ENCODE peak calls at places on chromosomes 5 and 9, in ten cellular contexts. X is A549; M is neuronal stem cell; R is CD4-positive, alpha-beta memory T cell; O is astrocyte; S is heart left ventricle; H is dorsolateral prefrontal cortex; G is Peyer's patch; K is PC-3; Q is naive thymus-derived CD4-positive, alpha-beta T cell. L is an unnamed sample.

GRCh38 chr9:117624106-117624505 is 80.1 kb upstream of the TLR4 start:
- DNase-seq in G (no peak), Q (no peak), X (no peak), S (no peak), M (no peak), R (no peak), K (no peak), H (no peak), O (no peak), L (no peak)

GRCh38 chr5:81768960-81769452 is 18.1 kb upstream of the SSBP2 start:
- DNase-seq in X (peak), M (no peak), O (peak), H (no peak), S (no peak), R (no peak), Q (no peak), K (peak), G (no peak), L (peak)

GRCh38 chr5:17248999-17249634 is 31.7 kb downstream of the BASP1 start:
- DNase-seq in M (no peak), G (no peak), X (peak), R (no peak), S (no peak), Q (no peak), H (no peak), K (peak), O (peak), L (peak)

GRCh38 chr5:14775857-14776256 is 95.7 kb downstream of the ANKH start:
- DNase-seq in O (peak), G (peak), M (no peak), Q (no peak), K (peak), R (no peak), H (no peak), X (peak), S (peak), L (no peak)

GRCh38 chr5:181099453-181100086 is 31.4 kb downstream of the OR2V1 start:
- DNase-seq in X (peak), H (no peak), O (no peak), K (no peak), S (no peak), Q (no peak), M (no peak), G (no peak), R (no peak), L (no peak)

GRCh38 chr5:91864902-91865420 is 481.8 kb upstream of the ARRDC3 start:
- DNase-seq in R (no peak), M (no peak), H (no peak), K (peak), O (no peak), S (no peak), Q (no peak), X (peak), G (no peak), L (no peak)

GRCh38 chr5:112630246-112631009 is 107.3 kb upstream of the APC start:
- DNase-seq in R (no peak), X (peak), Q (no peak), M (no peak), O (no peak), S (no peak), H (no peak), G (no peak), K (peak), L (no peak)

GRCh38 chr5:137737349-137738256 is 1.7 kb upstream of the KLHL3 start:
- DNase-seq in S (peak), R (peak), H (no peak), Q (peak), G (no peak), X (no peak), M (no peak), K (peak), O (peak), L (peak)

GRCh38 chr5:168085321-168086040 is 206.0 kb upstream of the WWC1 start:
- DNase-seq in S (no peak), Q (no peak), R (no peak), H (no peak), K (no peak), M (no peak), X (no peak), G (no peak), O (no peak), L (no peak)

GRCh38 chr9:4508246-4508906 is 18.1 kb downstream of the SLC1A1 start:
- DNase-seq in X (no peak), M (no peak), K (peak), S (no peak), O (peak), Q (no peak), R (no peak), G (peak), H (no peak), L (no peak)

GRCh38 chr9:91074866-91075265 is 273.2 kb downstream of the SYK start:
- DNase-seq in G (no peak), X (no peak), R (no peak), H (no peak), S (no peak), M (no peak), Q (no peak), K (no peak), O (no peak), L (no peak)

GRCh38 chr9:91073811-91074771 is 272.5 kb downstream of the SYK start:
- DNase-seq in X (no peak), H (no peak), R (no peak), K (no peak), O (no peak), G (no peak), S (no peak), Q (no peak), M (no peak), L (no peak)

GRCh38 chr9:91075279-91075678 is 273.7 kb downstream of the SYK start:
- DNase-seq in R (no peak), O (no peak), S (no peak), Q (no peak), H (no peak), M (no peak), X (no peak), K (no peak), G (no peak), L (no peak)

GRCh38 chr9:91073049-91073810 is 271.6 kb downstream of the SYK start:
- DNase-seq in O (no peak), Q (no peak), G (peak), K (no peak), X (no peak), M (no peak), S (no peak), H (no peak), R (no peak), L (no peak)

GRCh38 chr9:91071185-91071990 is 269.8 kb downstream of the SYK start:
- DNase-seq in M (no peak), X (peak), O (peak), G (no peak), S (no peak), R (no peak), H (no peak), Q (no peak), K (peak), L (peak)
- H3K27ac ChIP-seq in M (no peak), X (peak), O (peak), G (no peak), S (no peak), R (no peak), H (no peak), Q (no peak), K (peak), L (no peak)

DNA sequence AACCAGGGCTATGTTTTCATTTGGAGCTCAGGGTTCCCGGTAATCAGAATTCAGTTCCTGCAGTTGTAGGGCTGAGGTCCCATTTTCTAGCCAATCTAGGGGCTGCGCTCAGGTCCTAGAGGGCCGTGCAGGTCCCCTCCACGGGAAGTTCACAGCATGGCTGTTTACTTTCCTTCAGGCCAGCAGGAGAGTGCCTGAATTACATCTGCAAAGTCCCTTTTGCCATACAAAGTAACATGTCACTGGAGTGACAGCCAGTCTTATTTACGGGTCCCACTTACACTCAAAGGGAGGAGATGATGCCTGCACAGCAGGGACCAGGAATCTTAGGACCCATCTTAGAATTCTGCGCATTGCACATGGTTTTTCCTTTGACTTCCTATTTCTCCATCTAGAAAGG is 29.9 kb upstream of the TGFBI start:
- DNase-seq in H (no peak), O (no peak), K (no peak), G (no peak), Q (no peak), M (no peak), X (no peak), S (no peak), R (no peak), L (no peak)
- H3K27ac ChIP-seq in H (no peak), O (peak), K (no peak), G (no peak), Q (no peak), M (no peak), X (peak), S (no peak), R (no peak), L (no peak)

GRCh38 chr9:96323169-96323568 is 21.2 kb upstream of the HSD17B3 start:
- DNase-seq in H (no peak), M (no peak), X (no peak), K (no peak), O (no peak), S (no peak), R (no peak), G (no peak), Q (no peak), L (no peak)

GRCh38 chr9:96321515-96321914 is 19.5 kb upstream of the HSD17B3 start:
- DNase-seq in H (no peak), G (no peak), O (no peak), K (no peak), R (no peak), Q (no peak), S (no peak), X (no peak), M (no peak), L (no peak)

GRCh38 chr9:96317335-96317980 is 15.5 kb upstream of the HSD17B3 start:
- DNase-seq in O (peak), H (peak), R (peak), X (peak), Q (peak), M (peak), K (peak), G (peak), S (no peak), L (peak)

GRCh38 chr9:96320749-96321280 is 18.8 kb upstream of the HSD17B3 start:
- DNase-seq in X (no peak), H (no peak), R (no peak), K (no peak), Q (no peak), S (no peak), G (no peak), O (no peak), M (no peak), L (no peak)

DNA sequence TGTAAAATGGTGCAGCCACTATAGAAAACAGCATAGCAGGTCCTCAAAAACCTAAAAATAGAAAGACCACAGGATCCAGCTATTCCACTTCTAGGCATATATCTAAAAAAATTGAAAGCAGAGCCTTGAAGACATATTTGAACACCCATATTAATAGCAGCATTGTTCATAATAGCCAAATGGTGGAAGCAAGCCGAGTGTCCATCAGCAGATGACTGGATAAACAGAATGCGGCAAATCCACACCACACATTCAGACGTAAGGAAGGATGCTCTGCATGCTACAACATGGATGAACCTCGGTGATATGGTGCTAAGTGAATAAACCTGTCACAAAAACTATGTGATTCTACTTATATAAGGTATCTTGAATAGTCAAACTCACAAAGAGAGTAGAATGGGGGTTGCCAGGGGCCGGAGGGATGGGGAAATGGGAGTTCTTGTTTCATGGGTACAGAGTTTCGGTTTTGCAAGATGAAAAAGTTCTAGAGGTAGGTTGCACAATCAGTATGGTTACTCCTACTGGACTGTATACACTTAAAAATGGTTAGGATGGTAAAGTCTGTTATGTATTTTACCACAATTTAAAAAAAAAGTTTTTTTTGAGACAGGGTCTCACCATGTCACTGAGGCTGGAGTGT is 17.1 kb upstream of the HSD17B3 start:
- DNase-seq in M (no peak), R (no peak), H (no peak), Q (no peak), S (no peak), G (no peak), X (no peak), K (no peak), O (no peak), L (no peak)
- H3K27ac ChIP-seq in M (no peak), R (no peak), H (peak), Q (no peak), S (no peak), G (no peak), X (no peak), K (no peak), O (no peak), L (no peak)

DNA sequence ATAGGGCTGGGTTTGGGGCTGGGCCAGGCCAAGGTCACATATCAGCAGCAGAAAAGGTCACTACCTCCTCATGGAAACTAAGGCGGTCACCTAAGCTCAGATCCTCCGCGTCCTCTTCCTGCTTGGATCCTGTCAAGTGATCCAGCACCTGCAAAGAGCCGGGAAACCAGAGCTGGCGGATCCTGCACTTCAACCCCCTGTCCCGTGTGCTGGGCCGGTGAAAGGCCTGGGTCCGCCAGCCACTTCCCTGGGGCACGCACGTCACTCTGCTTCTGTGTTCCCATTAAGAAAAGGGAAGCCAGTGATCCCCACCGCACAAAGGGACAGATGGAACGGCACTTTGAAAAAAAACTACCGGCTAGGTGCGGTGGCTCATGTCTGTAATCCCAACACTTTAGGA is 61.3 kb upstream of the STXBP1 start:
- DNase-seq in R (no peak), O (no peak), S (no peak), K (no peak), X (no peak), H (no peak), Q (no peak), M (no peak), G (no peak), L (no peak)
- H3K27ac ChIP-seq in R (no peak), O (no peak), S (no peak), K (no peak), X (peak), H (no peak), Q (no peak), M (no peak), G (no peak), L (no peak)

DNA sequence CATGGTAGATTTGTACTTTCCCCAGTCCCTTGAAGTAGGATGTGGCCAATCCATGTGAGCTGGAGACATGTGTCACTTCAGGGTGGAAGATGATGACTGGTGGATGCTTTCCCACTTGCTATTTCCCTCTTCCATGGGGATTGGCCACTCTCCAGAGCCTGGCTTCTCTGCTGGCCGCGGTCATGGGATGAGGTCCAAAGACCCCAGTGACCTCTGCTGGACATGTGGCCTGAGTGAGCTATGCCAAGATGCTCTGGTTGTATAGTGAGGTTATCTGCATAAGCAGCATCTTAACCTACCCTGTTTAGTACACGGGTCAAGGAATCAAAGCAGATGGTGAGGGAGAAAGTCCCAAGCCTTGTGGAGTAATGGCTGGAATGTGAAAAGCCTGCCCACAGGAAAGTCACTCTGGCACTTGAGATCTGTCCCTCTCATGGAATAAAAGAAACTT is 47.1 kb downstream of the SH3PXD2B start:
- DNase-seq in R (no peak), G (no peak), K (no peak), S (no peak), Q (no peak), O (peak), H (no peak), M (no peak), X (no peak), L (no peak)
- H3K27ac ChIP-seq in R (no peak), G (no peak), K (peak), S (no peak), Q (no peak), O (peak), H (no peak), M (no peak), X (no peak), L (no peak)

GRCh38 chr9:87280421-87280820 is 217.2 kb upstream of the DAPK1 start:
- DNase-seq in M (no peak), O (peak), S (no peak), Q (no peak), X (no peak), R (no peak), G (no peak), K (no peak), H (no peak), L (no peak)
- H3K27ac ChIP-seq in M (no peak), O (peak), S (no peak), Q (no peak), X (no peak), R (no peak), G (no peak), K (no peak), H (no peak), L (no peak)

DNA sequence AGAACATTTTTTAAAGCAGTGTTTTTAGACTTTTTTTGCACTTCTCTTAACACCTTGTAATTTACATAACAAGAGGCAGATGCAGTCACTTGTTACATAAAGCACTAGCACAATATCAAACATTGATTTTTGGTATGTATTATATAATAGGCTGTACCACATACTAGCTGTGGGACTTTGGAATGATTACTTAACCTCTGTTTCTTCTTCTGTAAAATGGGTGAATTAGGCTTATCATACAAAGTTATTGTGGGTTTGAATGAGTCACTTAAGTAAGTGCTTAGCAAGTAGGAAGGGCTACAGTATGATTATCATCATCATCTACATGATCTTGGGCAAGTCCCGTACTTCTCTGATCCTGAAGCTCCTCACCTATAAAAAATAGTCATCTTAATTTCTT is 2.1 kb downstream of the FAM81B start:
- DNase-seq in O (no peak), G (no peak), M (no peak), K (no peak), S (no peak), X (no peak), H (no peak), R (no peak), Q (no peak), L (peak)
- H3K27ac ChIP-seq in O (no peak), G (no peak), M (no peak), K (no peak), S (no peak), X (no peak), H (no peak), R (no peak), Q (no peak), L (no peak)

DNA sequence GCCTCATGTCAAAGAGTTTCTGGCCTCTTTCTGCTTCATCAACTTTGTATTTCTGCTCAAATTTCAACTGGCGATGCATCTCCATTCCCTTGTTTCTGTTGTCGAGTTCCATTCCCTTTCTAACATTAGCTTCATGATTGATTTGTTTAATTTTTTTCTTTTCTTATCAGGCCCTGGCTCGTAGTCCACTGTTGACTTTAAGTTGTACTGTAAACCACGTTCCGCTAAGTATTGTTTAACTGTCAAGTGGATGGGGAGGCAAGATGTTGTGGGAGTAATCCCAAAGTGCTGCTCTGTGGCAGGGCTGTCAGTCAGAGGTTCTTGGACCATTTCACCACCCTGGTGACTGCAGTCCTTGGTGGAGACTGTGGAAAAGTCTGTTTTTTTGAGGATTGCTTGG is 309.1 kb downstream of the PSAT1 start:
- DNase-seq in S (no peak), K (no peak), Q (no peak), R (no peak), H (no peak), G (no peak), M (no peak), X (no peak), O (peak), L (no peak)
- H3K27ac ChIP-seq in S (no peak), K (no peak), Q (no peak), R (no peak), H (no peak), G (no peak), M (peak), X (peak), O (no peak), L (no peak)

DNA sequence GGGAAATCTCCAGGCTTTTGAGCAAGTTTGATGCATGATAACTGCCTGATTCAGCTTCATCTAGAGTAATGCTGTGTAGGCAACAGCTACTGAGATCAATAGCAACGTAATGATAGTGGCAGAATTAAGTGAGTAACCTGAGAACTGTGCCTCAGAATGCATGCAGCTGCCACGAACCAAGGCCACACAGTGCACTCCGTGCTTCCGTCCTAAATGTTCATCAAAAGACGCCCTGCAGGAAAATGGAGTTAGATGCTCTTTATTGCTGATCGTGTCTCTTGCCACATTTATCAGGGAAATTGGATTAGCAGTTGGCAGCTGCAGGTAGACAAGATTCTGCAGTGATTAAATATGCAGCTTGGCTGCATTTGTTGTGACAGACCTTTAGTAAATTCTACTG is 107.8 kb upstream of the TLX3 start:
- DNase-seq in X (no peak), R (no peak), H (no peak), O (no peak), Q (no peak), K (no peak), G (no peak), S (no peak), M (no peak), L (no peak)
- H3K27ac ChIP-seq in X (no peak), R (no peak), H (no peak), O (no peak), Q (no peak), K (no peak), G (no peak), S (no peak), M (no peak), L (no peak)